ENCODE peak calls at places on chromosomes 7 and 10, in four cellular contexts. J is SK-N-SH, T is K562, W is HepG2. P is an unnamed sample.

GRCh38 chr7:41627921-41628320 is 75.0 kb downstream of the INHBA start:
- DNase-seq in T (no peak), J (no peak), W (no peak), P (no peak)

GRCh38 chr10:66714741-66715140 is 211.1 kb upstream of the LRRTM3 start:
- DNase-seq in T (no peak), W (no peak), J (no peak), P (no peak)

GRCh38 chr7:70788276-70788675 is 343.7 kb upstream of the GALNT17 start:
- DNase-seq in W (no peak), T (no peak), J (peak; percentile 59), P (no peak)

GRCh38 chr7:90212149-90212495 is 582 bp downstream of the STEAP2 start:
- DNase-seq in W (no peak), T (no peak), J (no peak), P (no peak)

GRCh38 chr10:112634096-112634830 is 187.2 kb downstream of the VTI1A start:
- DNase-seq in T (no peak), W (no peak), J (no peak), P (no peak)

GRCh38 chr7:111953611-111954010 is 252.6 kb downstream of the DOCK4 start:
- DNase-seq in W (peak; percentile 77), J (peak; percentile 41), T (no peak), P (no peak)

GRCh38 chr7:104176332-104176731 is 31.5 kb downstream of the ORC5 start:
- DNase-seq in T (no peak), W (no peak), J (no peak), P (no peak)

GRCh38 chr10:60594476-60595051 is 183.7 kb upstream of the CDK1 start:
- DNase-seq in W (no peak), T (no peak), J (no peak), P (no peak)

GRCh38 chr7:66571568-66571967 is 57.1 kb upstream of the KCTD7 start:
- DNase-seq in W (no peak), J (no peak), T (no peak), P (no peak)

GRCh38 chr7:47218378-47219176 is 363.3 kb downstream of the TNS3 start:
- DNase-seq in J (no peak), W (no peak), T (peak; percentile 66), P (no peak)

GRCh38 chr10:35219292-35219691 is 92.6 kb downstream of the CREM start:
- DNase-seq in J (no peak), W (no peak), T (no peak), P (no peak)

DNA sequence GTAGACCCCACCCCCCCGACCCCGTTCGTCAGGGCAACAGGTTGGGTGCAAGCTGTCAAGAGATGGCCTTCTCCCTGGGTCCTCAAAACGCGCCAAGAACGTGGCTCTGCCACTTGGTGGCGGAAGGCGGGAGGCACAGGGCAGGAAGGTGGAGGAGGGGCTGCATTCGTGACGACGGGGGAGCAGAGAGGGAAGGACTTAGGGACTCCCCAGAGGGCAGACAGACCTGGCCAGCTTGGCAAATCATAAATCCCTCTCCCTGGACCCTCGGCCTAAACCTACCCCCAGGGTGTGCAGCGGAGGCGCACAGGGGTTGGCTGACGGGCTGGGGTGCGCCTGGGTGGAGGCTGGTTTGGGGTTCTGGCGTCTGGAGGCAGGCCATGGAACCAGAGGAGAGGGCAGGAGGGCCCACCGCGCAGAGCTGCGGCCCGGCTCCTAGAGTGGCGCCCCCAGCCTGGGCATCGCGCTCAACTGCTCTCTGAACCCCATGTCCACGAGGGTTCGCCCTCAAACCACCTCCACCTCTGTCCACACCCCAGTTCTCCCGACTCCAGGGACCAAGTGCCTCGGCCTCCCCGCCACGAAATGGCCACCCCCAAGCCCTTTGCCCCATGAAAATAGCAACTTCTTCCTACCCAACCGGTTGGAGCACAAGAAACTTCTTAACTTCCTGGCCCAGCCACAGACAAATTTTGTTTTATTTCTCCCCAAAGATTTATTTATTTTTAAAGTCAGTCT is 10.8 kb upstream of the GATA3 start:
- DNase-seq in W (no peak), T (no peak), J (peak; percentile 25), P (no peak)
- TF ChIP-seq ZBTB33 in W (no peak), T (no peak), J (no peak), P (no peak)

GRCh38 chr10:56104487-56104886 is 256.6 kb downstream of the ZWINT start:
- DNase-seq in W (no peak), J (no peak), T (no peak), P (no peak)

GRCh38 chr10:56109454-56109853 is 251.6 kb downstream of the ZWINT start:
- DNase-seq in W (no peak), T (no peak), J (no peak), P (no peak)

DNA sequence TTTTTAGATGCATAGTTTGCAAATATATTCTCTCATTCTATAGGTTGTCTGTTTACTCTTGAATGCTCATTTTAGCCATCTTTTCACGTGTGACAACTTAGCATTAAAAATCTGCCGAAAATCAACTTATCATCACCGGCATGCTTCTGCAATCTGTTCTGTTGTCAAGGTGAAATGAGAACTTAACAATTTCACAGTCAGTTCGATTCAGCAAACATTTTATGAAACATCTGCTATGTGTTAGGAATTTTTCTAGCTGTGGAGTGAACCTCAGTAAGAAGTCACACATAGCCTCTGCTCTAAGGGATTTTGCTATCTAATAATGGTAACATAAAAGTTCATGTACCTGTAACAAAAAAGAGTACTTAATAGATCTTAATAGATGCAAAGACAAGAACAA is 256.1 kb downstream of the ZWINT start:
- DNase-seq in T (no peak), J (no peak), W (no peak), P (no peak)
- TF ChIP-seq YY1 in T (no peak), J (no peak), W (no peak), P (no peak)

GRCh38 chr7:45701701-45702460 is 127.7 kb downstream of the ADCY1 start:
- DNase-seq in W (no peak), J (peak; percentile 60), T (no peak), P (no peak)
- TF ChIP-seq ZBTB33 in W (no peak), J (no peak), T (no peak), P (no peak)

GRCh38 chr7:92880212-92881090 is 44.1 kb upstream of the CDK6 start:
- DNase-seq in W (peak; percentile 62), J (peak; percentile 39), T (peak; percentile 45), P (peak; percentile 4)
- TF ChIP-seq YY1 in W (no peak), J (no peak), T (no peak), P (no peak)